ENCODE peak calls at places on chromosomes 7 and 10, in five cellular contexts. E, C, U, J and A are unnamed samples.

GRCh38 chr10:69961864-69962745 is 90.5 kb upstream of the MACROH2A2 start:
- DNase-seq in E (no peak), C (no peak), U (no peak), J (no peak), A (no peak)

GRCh38 chr10:130500251-130501000 is 364.2 kb downstream of the GLRX3 start:
- DNase-seq in E (no peak), C (no peak), U (no peak), J (no peak), A (peak)

GRCh38 chr10:87575851-87576250 is 71.2 kb downstream of the MINPP1 start:
- DNase-seq in E (no peak), C (no peak), U (no peak), J (no peak), A (no peak)

GRCh38 chr10:117318909-117319308 is 56.3 kb downstream of the PDZD8 start:
- DNase-seq in E (no peak), C (no peak), U (no peak), J (no peak), A (no peak)

GRCh38 chr7:100583132-100584045 is 2.5 kb downstream of the LRCH4 start:
- DNase-seq in E (peak), C (peak), U (no peak), J (no peak), A (peak)

GRCh38 chr10:126407831-126408230 is 19.6 kb upstream of the ADAM12 start:
- DNase-seq in E (no peak), C (no peak), U (no peak), J (no peak), A (no peak)

GRCh38 chr10:24417053-24417452 is 208.1 kb downstream of the KIAA1217 start:
- DNase-seq in E (no peak), C (no peak), U (no peak), J (no peak), A (no peak)

GRCh38 chr10:133049639-133050038 is 38.1 kb upstream of the ADGRA1 start:
- DNase-seq in E (no peak), C (no peak), U (no peak), J (no peak), A (no peak)

GRCh38 chr7:116316838-116317612 is 106.7 kb downstream of the TES start:
- DNase-seq in E (no peak), C (peak), U (peak), J (peak), A (no peak)

GRCh38 chr7:146966274-146966673 is 849.7 kb downstream of the CNTNAP2 start:
- DNase-seq in E (no peak), C (no peak), U (no peak), J (no peak), A (no peak)

GRCh38 chr10:34768261-34768971 is 46.7 kb downstream of the PARD3 start:
- DNase-seq in E (no peak), C (no peak), U (peak), J (no peak), A (no peak)

GRCh38 chr7:138868711-138869110 is 70.7 kb upstream of the ATP6V0A4 start:
- DNase-seq in E (no peak), C (no peak), U (no peak), J (no peak), A (no peak)

GRCh38 chr10:53622201-53622600 is 849.6 kb upstream of the MBL2 start:
- DNase-seq in E (no peak), C (no peak), U (no peak), J (no peak), A (no peak)

GRCh38 chr7:5702876-5703571 is 78.4 kb downstream of the RNF216 start:
- DNase-seq in E (no peak), C (peak), U (no peak), J (no peak), A (no peak)

GRCh38 chr7:5704534-5704922 is 76.9 kb downstream of the RNF216 start:
- DNase-seq in E (peak), C (peak), U (peak), J (no peak), A (peak)

GRCh38 chr7:5705318-5705717 is 76.1 kb downstream of the RNF216 start:
- DNase-seq in E (no peak), C (no peak), U (no peak), J (no peak), A (no peak)

GRCh38 chr7:5701085-5701914 is 80.2 kb downstream of the RNF216 start:
- DNase-seq in E (peak), C (no peak), U (no peak), J (no peak), A (peak)

GRCh38 chr7:5703572-5704533 is 77.6 kb downstream of the RNF216 start:
- DNase-seq in E (no peak), C (no peak), U (no peak), J (no peak), A (no peak)
- TF ChIP-seq CTCF in E (no peak), C (no peak), U (no peak), J (no peak), A (no peak)

DNA sequence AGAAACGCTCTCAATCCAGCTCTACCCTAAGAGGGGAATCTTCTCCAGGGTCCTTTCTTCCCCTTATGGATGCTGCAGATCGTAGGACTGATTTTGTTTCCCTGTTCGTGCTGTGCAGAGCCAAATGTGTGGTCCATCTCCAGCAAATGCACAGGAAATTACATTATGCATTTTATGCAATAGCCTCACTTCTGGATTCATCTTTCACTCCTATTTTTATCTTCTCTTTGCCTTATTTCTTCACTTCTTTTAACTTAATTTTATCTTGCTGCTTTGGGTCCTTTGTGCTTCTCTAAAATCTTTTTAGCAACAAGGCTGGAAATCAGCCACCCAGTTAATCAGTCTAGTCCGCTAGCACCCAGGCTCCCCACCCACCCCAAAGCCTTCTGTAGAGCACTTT is 184.6 kb upstream of the INHBA start:
- DNase-seq in E (no peak), C (no peak), U (no peak), J (no peak), A (no peak)
- TF ChIP-seq CTCF in E (no peak), C (no peak), U (no peak), J (no peak), A (no peak)

DNA sequence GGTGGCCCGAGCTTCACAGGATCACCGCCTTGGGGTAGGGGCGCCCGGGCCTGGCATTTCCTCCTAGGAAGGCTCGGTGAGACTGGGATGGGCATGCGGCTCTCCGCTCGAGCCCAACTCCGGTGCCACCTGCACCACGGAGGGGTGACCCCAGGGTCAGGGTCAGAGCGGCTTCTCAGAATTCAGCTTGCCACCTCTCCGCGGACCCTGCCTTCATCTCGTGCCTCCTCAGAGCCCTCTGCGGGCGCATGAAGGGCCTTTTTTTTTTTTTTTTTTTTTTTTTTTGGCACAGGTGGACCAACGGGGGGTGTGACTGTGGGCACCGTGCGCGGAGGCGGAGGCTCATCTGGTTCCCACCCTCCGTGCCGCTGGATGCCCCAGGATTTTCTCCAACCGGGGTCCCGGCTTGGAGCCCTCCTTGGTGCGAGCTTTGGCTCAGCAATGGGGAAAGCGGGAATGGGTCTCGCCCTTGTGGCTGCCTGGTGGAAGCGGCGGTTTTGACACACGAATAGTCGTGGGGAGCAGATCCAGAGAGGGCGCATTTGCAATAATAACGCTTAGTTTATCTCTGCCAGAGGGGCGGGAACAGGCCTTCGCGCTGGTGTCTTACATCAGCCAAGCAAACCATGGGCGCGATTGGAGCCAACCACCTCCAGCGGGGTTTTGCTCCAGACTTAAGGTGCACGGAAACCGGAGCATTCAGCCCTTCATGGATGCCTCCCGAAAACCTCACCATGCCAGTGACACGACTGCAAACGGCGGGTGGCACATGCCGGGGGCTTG is 5.0 kb upstream of the TNRC18 start:
- DNase-seq in E (no peak), C (peak), U (peak), J (peak), A (no peak)
- TF ChIP-seq CTCF in E (no peak), C (peak), U (no peak), J (no peak), A (no peak)

GRCh38 chr7:127473409-127473808 is 80.9 kb upstream of the ZNF800 start:
- DNase-seq in E (no peak), C (no peak), U (no peak), J (no peak), A (no peak)
- TF ChIP-seq CTCF in E (no peak), C (no peak), U (no peak), J (no peak), A (no peak)

GRCh38 chr7:84368122-84368521 is 173.5 kb upstream of the SEMA3A start:
- DNase-seq in E (no peak), C (no peak), U (no peak), J (no peak), A (no peak)
- TF ChIP-seq CTCF in E (no peak), C (no peak), U (no peak), J (no peak), A (no peak)

DNA sequence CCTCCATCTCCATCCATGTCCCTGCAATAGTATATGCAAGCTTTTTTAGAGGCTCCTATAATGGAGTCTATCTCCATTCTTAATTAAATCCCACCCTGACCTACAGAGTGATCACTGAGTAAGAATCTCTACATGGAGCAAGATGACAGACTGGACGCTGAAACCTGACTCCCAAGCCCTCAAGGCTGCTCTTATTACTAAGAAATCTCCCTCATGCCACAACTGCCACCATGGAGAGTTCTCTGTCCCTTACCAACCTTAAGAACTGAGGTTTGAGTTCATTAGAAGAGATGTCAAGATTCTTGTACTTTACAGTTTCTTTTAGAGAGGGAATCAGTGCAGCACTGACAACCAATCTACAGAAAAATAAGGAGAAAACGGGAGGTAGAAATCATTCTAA is 282.4 kb downstream of the XPNPEP1 start:
- DNase-seq in E (no peak), C (no peak), U (no peak), J (no peak), A (no peak)
- TF ChIP-seq CTCF in E (no peak), C (no peak), U (no peak), J (no peak), A (no peak)

GRCh38 chr10:42785759-42786158 is 3.2 kb downstream of the BMS1 start:
- DNase-seq in E (no peak), C (no peak), U (no peak), J (no peak), A (no peak)

GRCh38 chr10:42781893-42782445 is 626 bp upstream of the BMS1 start:
- DNase-seq in E (no peak), C (no peak), U (no peak), J (no peak), A (no peak)

GRCh38 chr10:42783181-42783549 is 570 bp downstream of the BMS1 start:
- DNase-seq in E (no peak), C (peak), U (peak), J (no peak), A (no peak)

GRCh38 chr10:42780456-42780855 is 2.1 kb upstream of the BMS1 start:
- DNase-seq in E (no peak), C (no peak), U (no peak), J (no peak), A (no peak)

DNA sequence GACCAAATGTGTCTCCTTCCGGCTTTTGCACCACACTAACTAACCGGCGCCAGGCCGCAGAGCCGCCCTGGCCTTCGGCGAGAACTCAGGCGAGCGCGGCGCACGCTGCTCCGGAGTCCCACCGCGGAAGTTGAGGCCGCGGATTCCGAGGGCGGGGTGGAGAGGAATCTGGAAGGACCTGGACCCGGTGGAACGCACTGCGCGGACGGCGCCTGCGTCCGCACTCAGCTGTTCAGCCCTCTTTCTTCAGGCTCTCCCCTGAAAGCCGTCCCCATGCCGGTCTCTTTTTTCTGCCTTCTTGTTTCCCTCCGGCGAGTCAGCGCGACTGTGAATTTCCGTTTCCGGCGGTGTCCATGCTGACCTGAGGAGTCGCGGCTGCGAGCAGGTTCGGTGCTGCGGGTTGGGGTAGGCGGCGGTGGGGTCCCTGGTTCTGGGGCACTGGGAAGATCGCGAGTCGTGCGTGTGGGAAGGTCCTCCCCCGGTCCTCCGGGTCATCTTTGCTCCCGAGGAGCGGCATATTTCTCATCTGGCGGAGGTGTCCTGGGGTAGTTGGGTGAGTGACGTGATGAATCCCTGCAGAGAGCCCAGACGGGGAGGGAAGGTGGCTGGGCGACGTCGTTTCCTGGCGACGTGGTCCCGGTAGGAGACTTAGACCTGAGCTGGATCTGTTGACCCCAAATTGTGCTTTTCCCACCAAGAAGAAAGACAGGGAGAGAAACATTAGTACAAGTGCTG is at the start of gene BMS1:
- DNase-seq in E (peak), C (peak), U (peak), J (peak), A (peak)
- TF ChIP-seq CTCF in E (no peak), C (no peak), U (no peak), J (no peak), A (no peak)

GRCh38 chr7:79504607-79505389 is 51.3 kb upstream of the MAGI2 start:
- DNase-seq in E (no peak), C (no peak), U (no peak), J (no peak), A (no peak)
- TF ChIP-seq CTCF in E (no peak), C (peak), U (no peak), J (no peak), A (no peak)

GRCh38 chr7:36653671-36654355 is 70.5 kb downstream of the AOAH start:
- DNase-seq in E (no peak), C (no peak), U (no peak), J (no peak), A (no peak)
- TF ChIP-seq CTCF in E (no peak), C (no peak), U (no peak), J (no peak), A (no peak)

GRCh38 chr7:28005075-28005847 is 175.3 kb downstream of the JAZF1 start:
- DNase-seq in E (no peak), C (no peak), U (peak), J (no peak), A (no peak)
- TF ChIP-seq CTCF in E (no peak), C (no peak), U (no peak), J (no peak), A (no peak)